ENCODE peak calls at places on chromosomes 1 and 21, in seven cellular contexts. Y is CD8-positive, alpha-beta T cell; L is amniotic stem cell; G is nucleus accumbens; R is NCI-H146; J is ELR; T is choroid plexus epithelial cell. A is an unnamed sample.

GRCh38 chr1:93723101-93723500 is 41.5 kb upstream of the BCAR3 start:
- DNase-seq in G (no peak), J (no peak), T (no peak), Y (no peak), R (no peak), L (no peak), A (no peak)

GRCh38 chr1:31374511-31375196 is 1.8 kb upstream of the FABP3 start:
- DNase-seq in L (no peak), J (no peak), T (no peak), G (no peak), R (no peak), Y (no peak), A (no peak)

GRCh38 chr1:169091480-169091941 is 15.0 kb upstream of the ATP1B1 start:
- DNase-seq in L (no peak), J (peak; percentile 22), Y (no peak), T (no peak), R (no peak), G (no peak), A (no peak)

GRCh38 chr1:62870148-62870547 is 86.2 kb downstream of the ATG4C start:
- DNase-seq in L (no peak), R (no peak), T (peak; percentile 38), Y (no peak), G (no peak), J (no peak), A (no peak)

GRCh38 chr21:39341249-39341923 is 7.5 kb downstream of the HMGN1 start:
- DNase-seq in T (no peak), J (no peak), G (no peak), L (no peak), Y (no peak), R (no peak), A (no peak)

GRCh38 chr1:17265162-17265561 is 16.3 kb downstream of the PADI3 start:
- DNase-seq in R (no peak), L (no peak), Y (no peak), J (peak; percentile 40), T (no peak), G (no peak), A (no peak)

GRCh38 chr21:45577806-45578801 is 35.9 kb upstream of the SLC19A1 start:
- DNase-seq in J (no peak), T (no peak), Y (no peak), R (peak; percentile 62), L (no peak), G (no peak), A (no peak)

GRCh38 chr1:185352067-185352466 is 35.0 kb upstream of the IVNS1ABP start:
- DNase-seq in R (peak; percentile 3), Y (no peak), G (no peak), T (peak; percentile 58), L (no peak), J (peak; percentile 66), A (no peak)

GRCh38 chr1:19752083-19752696 is 47.5 kb downstream of the TMCO4 start:
- DNase-seq in J (no peak), Y (no peak), L (no peak), T (no peak), G (no peak), R (no peak), A (no peak)

GRCh38 chr1:108646661-108647269 is 14.1 kb downstream of the HENMT1 start:
- DNase-seq in T (peak; percentile 97), Y (peak; percentile 86), G (peak; percentile 15), L (no peak), R (no peak), J (peak; percentile 63), A (peak; percentile 41)

GRCh38 chr1:161921491-161921890 is 102.2 kb downstream of the OLFML2B start:
- DNase-seq in G (no peak), Y (no peak), R (no peak), J (no peak), T (no peak), L (no peak), A (no peak)

GRCh38 chr1:50333595-50333974 is 89.7 kb downstream of the DMRTA2 start:
- DNase-seq in T (peak; percentile 23), Y (peak; percentile 58), R (peak; percentile 16), J (peak; percentile 24), L (no peak), G (peak; percentile 13), A (peak; percentile 12)

A was measured in head of caudate nucleus.